ENCODE peak calls at places on chromosomes 4 and X, in four cellular contexts. H is keratinocyte, S is A549, G is IMR-90. K is an unnamed sample.

GRCh38 chr4:155694100-155694785 is 27.6 kb downstream of the GUCY1A1 start:
- DNase-seq in G (no peak), H (no peak), S (no peak), K (no peak)

GRCh38 chr4:128600996-128601857 is 208.3 kb upstream of the JADE1 start:
- DNase-seq in H (peak; percentile 85), G (peak; percentile 97), S (peak; percentile 48), K (no peak)

GRCh38 chr4:180059216-180059881 is 2183.9 kb upstream of the TENM3 start:
- DNase-seq in S (peak; percentile 0), H (no peak), G (no peak), K (no peak)

GRCh38 chrX:135737361-135738071 is 24.1 kb downstream of the CT45A1 start:
- DNase-seq in G (peak; percentile 1), H (no peak), S (no peak), K (no peak)

GRCh38 chr4:147570616-147571015 is 46.6 kb upstream of the TMEM184C start:
- DNase-seq in G (no peak), S (no peak), H (no peak), K (no peak)

GRCh38 chr4:149574973-149575372 is 240.7 kb downstream of the IQCM start:
- DNase-seq in S (no peak), H (no peak), G (no peak), K (no peak)

GRCh38 chrX:38965883-38966282 is 164.6 kb downstream of the MID1IP1 start:
- DNase-seq in S (no peak), H (no peak), G (no peak), K (no peak)

GRCh38 chr4:6641164-6641970 is 882 bp downstream of the MRFAP1 start:
- DNase-seq in G (peak; percentile 42), S (peak; percentile 18), H (no peak), K (no peak)

GRCh38 chr4:47930971-47931804 is 16.8 kb upstream of the NFXL1 start:
- DNase-seq in H (no peak), S (no peak), G (peak; percentile 60), K (no peak)

GRCh38 chrX:132412208-132412607 is 76.6 kb downstream of the MBNL3 start:
- DNase-seq in G (no peak), H (no peak), S (no peak), K (no peak)

GRCh38 chr4:40515398-40516293 is 114.0 kb downstream of the RBM47 start:
- DNase-seq in H (no peak), S (peak; percentile 31), G (no peak), K (no peak)

GRCh38 chr4:4200624-4201023 is 26.1 kb downstream of the OTOP1 start:
- DNase-seq in H (no peak), S (no peak), G (peak; percentile 4), K (no peak)

GRCh38 chrX:108022491-108023089 is 22.3 kb upstream of the VSIG1 start:
- DNase-seq in S (no peak), H (no peak), G (peak; percentile 5), K (no peak)

GRCh38 chrX:54479471-54480122 is 16.4 kb downstream of the FGD1 start:
- DNase-seq in H (no peak), G (no peak), S (no peak), K (no peak)

GRCh38 chr4:173862754-173863153 is 332.7 kb upstream of the HAND2 start:
- DNase-seq in S (no peak), G (no peak), H (no peak), K (no peak)

GRCh38 chrX:96579252-96579651 is 105.4 kb upstream of the DIAPH2 start:
- DNase-seq in S (no peak), H (no peak), G (no peak), K (no peak)

GRCh38 chr4:145132521-145133098 is 34.5 kb downstream of the ABCE1 start:
- DNase-seq in S (no peak), H (no peak), G (peak; percentile 26), K (no peak)

GRCh38 chr4:47525154-47525819 is 40.2 kb downstream of the ATP10D start:
- DNase-seq in S (no peak), G (peak; percentile 97), H (no peak), K (no peak)

GRCh38 chr4:167578906-167579305 is 344.6 kb upstream of the SPOCK3 start:
- DNase-seq in G (no peak), H (no peak), S (no peak), K (no peak)

GRCh38 chr4:171880136-171880535 is 66.9 kb downstream of the GALNTL6 start:
- DNase-seq in H (no peak), S (peak; percentile 1), G (peak; percentile 0), K (no peak)

GRCh38 chrX:114675365-114675764 is 91.5 kb downstream of the HTR2C start:
- DNase-seq in G (no peak), S (no peak), H (no peak), K (no peak)

GRCh38 chr4:39353478-39354177 is 12.5 kb downstream of the RFC1 start:
- DNase-seq in G (peak; percentile 39), H (no peak), S (no peak), K (peak; percentile 33)

GRCh38 chr4:140866492-140867005 is 110.4 kb upstream of the TBC1D9 start:
- DNase-seq in H (no peak), S (no peak), G (no peak), K (no peak)

GRCh38 chr4:102438873-102439614 is 62.1 kb upstream of the NFKB1 start:
- DNase-seq in H (peak; percentile 69), S (peak; percentile 8), G (peak; percentile 93), K (no peak)

GRCh38 chr4:49032440-49033161 is 46.5 kb downstream of the CWH43 start:
- DNase-seq in S (peak; percentile 6), H (no peak), G (peak; percentile 6), K (no peak)

GRCh38 chr4:189032939-189033338 is 893.7 kb downstream of the TRIML1 start:
- DNase-seq in H (no peak), G (no peak), S (no peak), K (no peak)

GRCh38 chr4:83320548-83320947 is 14.1 kb downstream of the HPSE start:
- DNase-seq in H (no peak), S (no peak), G (peak; percentile 45), K (no peak)

GRCh38 chr4:75598390-75598789 is 31.9 kb downstream of the CDKL2 start:
- DNase-seq in G (peak; percentile 39), H (no peak), S (no peak), K (no peak)

GRCh38 chrX:22952011-22952410 is 47.7 kb upstream of the DDX53 start:
- DNase-seq in H (no peak), G (peak; percentile 51), S (no peak), K (no peak)

GRCh38 chr4:1187182-1187581 is 14.8 kb upstream of the SPON2 start:
- DNase-seq in H (no peak), G (peak; percentile 42), S (no peak), K (no peak)

GRCh38 chr4:103415801-103416200 is 217.7 kb upstream of the CENPE start:
- DNase-seq in S (no peak), H (no peak), G (no peak), K (no peak)

GRCh38 chr4:76758290-76758882 is 139.6 kb downstream of the SOWAHB start:
- DNase-seq in S (peak; percentile 36), G (peak; percentile 81), H (no peak), K (no peak)

GRCh38 chr4:107683873-107684272 is 36.2 kb downstream of the PAPSS1 start:
- DNase-seq in G (no peak), S (no peak), H (no peak), K (no peak)

GRCh38 chrX:15815779-15816452 is 25.6 kb downstream of the ZRSR2 start:
- DNase-seq in G (peak; percentile 33), H (no peak), S (peak; percentile 19), K (no peak)

DNA sequence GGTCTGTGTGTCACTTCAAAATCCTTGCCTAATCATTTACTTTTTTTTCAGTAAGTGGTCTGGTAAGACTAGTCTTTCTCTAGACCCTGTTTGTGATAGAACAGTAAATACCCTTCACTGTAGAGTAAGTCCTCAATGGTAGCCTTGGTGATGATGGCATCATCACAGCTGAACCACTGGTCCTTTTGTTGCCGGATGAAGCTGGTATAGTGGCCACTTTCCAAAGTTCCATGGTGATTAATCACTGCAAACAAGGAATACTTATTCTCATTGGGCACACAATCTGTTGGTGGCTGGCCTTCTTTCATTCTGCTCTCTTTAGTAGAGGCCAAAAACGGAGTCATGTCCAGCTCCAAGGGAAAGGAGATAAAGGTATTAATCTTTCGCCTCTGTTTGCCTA is 2.9 kb downstream of the USP51 start:
- DNase-seq in S (no peak), G (no peak), H (no peak), K (no peak)
- TF ChIP-seq CTCF in S (no peak), G (no peak), H (no peak), K (no peak)

DNA sequence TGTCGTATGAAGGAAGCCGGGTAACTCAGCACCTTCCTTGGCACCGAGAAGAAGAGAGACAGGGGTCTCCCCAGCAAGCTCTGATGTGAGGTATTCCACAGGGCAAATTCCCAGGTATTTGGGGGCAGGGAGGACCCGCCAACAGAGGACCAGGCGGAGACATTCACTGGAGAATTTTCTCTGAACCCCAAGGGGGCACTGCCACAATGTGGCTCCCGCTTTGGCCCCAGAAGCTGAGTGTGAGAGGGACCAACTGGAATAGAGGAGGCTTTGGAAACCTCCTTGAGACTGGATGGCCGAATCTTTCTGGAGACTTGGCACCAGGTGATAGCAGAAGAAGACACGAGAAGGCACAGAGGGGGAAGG is 735 bp upstream of the GABRE start:
- DNase-seq in G (no peak), S (no peak), H (no peak), K (no peak)
- TF ChIP-seq CTCF in G (no peak), S (no peak), H (no peak), K (no peak)

GRCh38 chrX:74492720-74493201 is 71.5 kb downstream of the SLC16A2 start:
- DNase-seq in S (no peak), H (no peak), G (no peak), K (no peak)

GRCh38 chrX:74493806-74494205 is 72.5 kb downstream of the SLC16A2 start:
- DNase-seq in H (no peak), S (no peak), G (no peak), K (no peak)

GRCh38 chrX:74490249-74490648 is 69.0 kb downstream of the SLC16A2 start:
- DNase-seq in S (no peak), G (no peak), H (no peak), K (no peak)
- TF ChIP-seq CTCF in S (no peak), G (no peak), H (no peak), K (no peak)

DNA sequence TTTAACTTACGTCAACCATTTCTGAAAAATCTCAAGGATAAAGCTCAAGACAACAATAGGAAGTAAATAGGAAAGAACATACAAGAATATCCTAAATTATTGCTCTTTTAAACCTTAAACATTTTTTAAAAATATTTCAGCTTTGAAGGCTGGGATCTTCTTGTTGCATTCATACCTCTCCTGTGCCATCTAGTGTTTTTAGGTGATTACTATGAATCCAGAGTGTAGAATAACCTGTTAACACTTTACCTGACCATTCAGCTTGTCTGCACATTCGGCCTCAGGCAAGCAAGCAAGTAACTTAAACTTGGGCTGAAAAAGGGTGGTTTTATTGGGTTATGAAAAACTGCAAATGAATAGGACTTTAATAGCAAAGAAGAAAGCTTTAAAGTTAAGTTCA is 507.8 kb upstream of the INTU start:
- DNase-seq in S (no peak), H (no peak), G (peak; percentile 24), K (no peak)
- TF ChIP-seq CTCF in S (no peak), H (no peak), G (peak; percentile 48), K (peak; percentile 28)

GRCh38 chr4:20428410-20429160 is 176.9 kb downstream of the SLIT2 start:
- DNase-seq in H (no peak), S (no peak), G (peak; percentile 20), K (no peak)
- TF ChIP-seq CTCF in H (peak; percentile 25), S (peak; percentile 10), G (peak; percentile 50), K (peak; percentile 16)

K was measured in D721Med.